ENCODE peak calls at places on chromosomes 13 and 19, in five cellular contexts. G is memory B cell; N is T-helper 2 cell; U is naive thymus-derived CD8-positive, alpha-beta T cell; E is Daoy. Z is an unnamed sample.

GRCh38 chr13:33634526-33635111 is 183.3 kb upstream of the RFC3 start:
- DNase-seq in G (no peak), N (no peak), U (no peak), E (no peak), Z (no peak)

GRCh38 chr13:62551588-62551987 is 1135.9 kb upstream of the PCDH20 start:
- DNase-seq in G (no peak), N (no peak), U (no peak), E (no peak), Z (no peak)

GRCh38 chr13:71417205-71417604 is 449.8 kb downstream of the DACH1 start:
- DNase-seq in G (no peak), N (no peak), U (no peak), E (no peak), Z (no peak)

GRCh38 chr13:33119886-33120543 is 103.8 kb downstream of the KL start:
- DNase-seq in G (no peak), N (no peak), U (no peak), E (no peak), Z (no peak)

GRCh38 chr13:46595918-46596315 is 42.9 kb downstream of the LRCH1 start:
- DNase-seq in G (no peak), N (no peak), U (no peak), E (no peak), Z (no peak)

GRCh38 chr19:40700083-40700482 is 9.6 kb upstream of the NUMBL start:
- DNase-seq in G (no peak), N (no peak), U (no peak), E (no peak), Z (no peak)

GRCh38 chr19:10568444-10568825 is 344 bp downstream of the CDKN2D start:
- DNase-seq in G (no peak), N (peak), U (no peak), E (peak), Z (no peak)

GRCh38 chr13:70729369-70729768 is 621.1 kb upstream of the KLHL1 start:
- DNase-seq in G (no peak), N (no peak), U (no peak), E (no peak), Z (no peak)

GRCh38 chr13:111202745-111203144 is 87.6 kb downstream of the ARHGEF7 start:
- DNase-seq in G (no peak), N (no peak), U (no peak), E (peak), Z (no peak)